ENCODE peak calls at places on chromosome 4, in five cellular contexts. R is cardiac fibroblast, P is GM13976, G is AG04449, F is tibial nerve. B is an unnamed sample.

GRCh38 chr4:69717778-69718177 is 42.6 kb downstream of the SULT1B1 start:
- DNase-seq in P (no peak), F (no peak), R (no peak), G (no peak), B (no peak)

GRCh38 chr4:56535915-56536314 is 30.3 kb downstream of the ARL9 start:
- DNase-seq in F (no peak), G (no peak), P (no peak), R (no peak), B (no peak)

GRCh38 chr4:65535128-65535527 is 135.2 kb downstream of the EPHA5 start:
- DNase-seq in P (no peak), R (peak), F (no peak), G (no peak), B (no peak)

GRCh38 chr4:173420324-173420752 is 21.4 kb upstream of the SCRG1 start:
- DNase-seq in G (no peak), F (no peak), P (peak), R (peak), B (no peak)

GRCh38 chr4:151524610-151525009 is 115.6 kb downstream of the FHIP1A start:
- DNase-seq in P (no peak), F (no peak), G (no peak), R (no peak), B (no peak)

GRCh38 chr4:56465599-56466295 is 1.7 kb upstream of the SRP72 start:
- DNase-seq in R (peak), P (no peak), G (no peak), F (no peak), B (no peak)

GRCh38 chr4:120714581-120714980 is 207.9 kb downstream of the PRDM5 start:
- DNase-seq in G (no peak), F (no peak), P (no peak), R (no peak), B (no peak)

GRCh38 chr4:115938764-115939443 is 825.5 kb upstream of the NDST4 start:
- DNase-seq in F (no peak), R (no peak), G (no peak), P (no peak), B (no peak)

GRCh38 chr4:3013839-3014350 is 50.5 kb downstream of the GRK4 start:
- DNase-seq in P (peak), G (no peak), R (no peak), F (no peak), B (no peak)

GRCh38 chr4:177128306-177128705 is 181.4 kb upstream of the NEIL3 start:
- DNase-seq in G (no peak), P (no peak), R (peak), F (no peak), B (no peak)

GRCh38 chr4:169066934-169067333 is 56.9 kb upstream of the CBR4 start:
- DNase-seq in G (no peak), R (no peak), P (no peak), F (no peak), B (no peak)

GRCh38 chr4:169071781-169072180 is 61.7 kb upstream of the CBR4 start:
- DNase-seq in R (no peak), F (no peak), P (no peak), G (no peak), B (no peak)

GRCh38 chr4:169070071-169070894 is 60.2 kb upstream of the CBR4 start:
- DNase-seq in P (no peak), R (peak), G (peak), F (no peak), B (peak)

GRCh38 chr4:169070895-169071218 is 60.8 kb upstream of the CBR4 start:
- DNase-seq in G (no peak), P (no peak), R (peak), F (no peak), B (no peak)

GRCh38 chr4:169068423-169068822 is 58.4 kb upstream of the CBR4 start:
- DNase-seq in G (no peak), R (no peak), F (no peak), P (no peak), B (no peak)
- TF ChIP-seq CTCF in G (no peak), R (no peak), F (no peak), P (peak), B (no peak)

DNA sequence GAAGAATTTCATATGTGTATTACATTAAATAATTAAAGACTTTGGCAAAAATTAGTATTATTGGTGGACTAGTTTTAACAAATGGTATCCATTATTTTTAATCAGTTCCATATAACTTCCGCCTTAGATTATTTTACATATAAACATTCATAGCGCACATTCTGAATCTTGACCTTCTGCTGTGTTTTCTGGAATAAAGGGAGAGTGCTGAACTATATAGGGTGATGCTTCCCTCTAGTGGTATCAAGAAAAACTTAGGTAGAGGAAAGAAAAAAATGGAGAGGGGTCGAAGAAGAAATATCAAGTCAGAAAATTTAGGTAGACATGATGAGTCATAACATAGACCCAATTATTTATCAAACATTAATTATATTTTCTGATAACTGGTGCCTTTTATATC is 155.6 kb upstream of the PACRGL start:
- DNase-seq in G (no peak), P (no peak), R (peak), F (no peak), B (no peak)
- TF ChIP-seq CTCF in G (peak), P (no peak), R (peak), F (peak), B (peak)

GRCh38 chr4:53656421-53656981 is 65.2 kb upstream of the LNX1 start:
- DNase-seq in P (no peak), F (no peak), R (peak), G (no peak), B (no peak)

GRCh38 chr4:53649357-53649756 is 58.1 kb upstream of the LNX1 start:
- DNase-seq in R (no peak), P (no peak), G (no peak), F (no peak), B (no peak)

GRCh38 chr4:53654300-53654758 is 63.0 kb upstream of the LNX1 start:
- DNase-seq in R (peak), G (no peak), F (no peak), P (peak), B (no peak)

GRCh38 chr4:53651142-53651720 is 59.9 kb upstream of the LNX1 start:
- DNase-seq in P (no peak), F (no peak), R (peak), G (no peak), B (no peak)

GRCh38 chr4:53653484-53654053 is 62.3 kb upstream of the LNX1 start:
- DNase-seq in R (peak), G (no peak), F (no peak), P (no peak), B (no peak)
- TF ChIP-seq CTCF in R (no peak), G (no peak), F (no peak), P (no peak), B (no peak)

GRCh38 chr4:139562839-139563238 is 6.8 kb upstream of the SETD7 start:
- DNase-seq in F (no peak), R (no peak), G (no peak), P (no peak), B (no peak)

GRCh38 chr4:139563515-139563914 is 7.5 kb upstream of the SETD7 start:
- DNase-seq in R (no peak), F (no peak), P (no peak), G (no peak), B (no peak)

GRCh38 chr4:139562067-139562684 is 6.2 kb upstream of the SETD7 start:
- DNase-seq in R (no peak), F (no peak), P (no peak), G (no peak), B (no peak)

GRCh38 chr4:139568206-139568969 is 12.4 kb upstream of the SETD7 start:
- DNase-seq in P (no peak), G (no peak), R (no peak), F (no peak), B (no peak)

GRCh38 chr4:139564502-139564901 is 8.5 kb upstream of the SETD7 start:
- DNase-seq in G (no peak), F (no peak), R (peak), P (no peak), B (no peak)
- TF ChIP-seq CTCF in G (no peak), F (no peak), R (peak), P (no peak), B (no peak)

GRCh38 chr4:124566030-124566429 is 146.5 kb downstream of the ANKRD50 start:
- DNase-seq in P (no peak), G (no peak), R (no peak), F (no peak), B (no peak)
- TF ChIP-seq CTCF in P (no peak), G (no peak), R (no peak), F (no peak), B (no peak)